ENCODE peak calls at places on chromosomes 5 and 9, in seven cellular contexts. I is sigmoid colon; R is SK-N-SH; B is gastrocnemius medialis; W is CD4-positive, CD25-positive, alpha-beta regulatory T cell; J is left ventricle myocardium inferior; D is pancreas. N is an unnamed sample.

GRCh38 chr9:113876806-113877236 is 712 bp downstream of the ZNF618 start:
- DNase-seq in I (no peak), R (no peak), B (no peak), W (no peak), J (no peak), D (no peak), N (peak; percentile 6)

GRCh38 chr5:149128023-149128875 is 13.0 kb upstream of the ABLIM3 start:
- DNase-seq in I (no peak), R (peak; percentile 67), B (no peak), W (no peak), J (no peak), D (no peak), N (no peak)

GRCh38 chr9:84151236-84151635 is 170.6 kb downstream of the RMI1 start:
- DNase-seq in I (no peak), R (no peak), B (no peak), W (no peak), J (no peak), D (no peak), N (no peak)

GRCh38 chr9:110750272-110750671 is 81.7 kb downstream of the MUSK start:
- DNase-seq in I (peak; percentile 81), R (no peak), B (peak; percentile 70), W (no peak), J (peak; percentile 71), D (no peak), N (no peak)

GRCh38 chr9:132587484-132587858 is 5.1 kb downstream of the BARHL1 start:
- DNase-seq in I (no peak), R (no peak), B (no peak), W (no peak), J (no peak), D (no peak), N (no peak)

GRCh38 chr5:59021837-59022514 is 439.1 kb downstream of the RAB3C start:
- DNase-seq in I (peak; percentile 81), R (no peak), B (peak; percentile 80), W (no peak), J (peak; percentile 36), D (peak; percentile 61), N (no peak)

GRCh38 chr5:30337084-30337573 is 856.4 kb upstream of the CDH6 start:
- DNase-seq in I (no peak), R (no peak), B (no peak), W (no peak), J (no peak), D (no peak), N (no peak)

GRCh38 chr5:5218396-5218795 is 78.3 kb downstream of the ADAMTS16 start:
- DNase-seq in I (no peak), R (no peak), B (no peak), W (no peak), J (no peak), D (no peak), N (no peak)

GRCh38 chr5:61277190-61277589 is 54.9 kb upstream of the ZSWIM6 start:
- DNase-seq in I (no peak), R (no peak), B (no peak), W (no peak), J (no peak), D (no peak), N (no peak)

GRCh38 chr9:110125207-110125751 is 82.7 kb downstream of the C9orf152 start:
- DNase-seq in I (peak; percentile 97), R (no peak), B (peak; percentile 45), W (no peak), J (peak; percentile 86), D (peak; percentile 81), N (no peak)

DNA sequence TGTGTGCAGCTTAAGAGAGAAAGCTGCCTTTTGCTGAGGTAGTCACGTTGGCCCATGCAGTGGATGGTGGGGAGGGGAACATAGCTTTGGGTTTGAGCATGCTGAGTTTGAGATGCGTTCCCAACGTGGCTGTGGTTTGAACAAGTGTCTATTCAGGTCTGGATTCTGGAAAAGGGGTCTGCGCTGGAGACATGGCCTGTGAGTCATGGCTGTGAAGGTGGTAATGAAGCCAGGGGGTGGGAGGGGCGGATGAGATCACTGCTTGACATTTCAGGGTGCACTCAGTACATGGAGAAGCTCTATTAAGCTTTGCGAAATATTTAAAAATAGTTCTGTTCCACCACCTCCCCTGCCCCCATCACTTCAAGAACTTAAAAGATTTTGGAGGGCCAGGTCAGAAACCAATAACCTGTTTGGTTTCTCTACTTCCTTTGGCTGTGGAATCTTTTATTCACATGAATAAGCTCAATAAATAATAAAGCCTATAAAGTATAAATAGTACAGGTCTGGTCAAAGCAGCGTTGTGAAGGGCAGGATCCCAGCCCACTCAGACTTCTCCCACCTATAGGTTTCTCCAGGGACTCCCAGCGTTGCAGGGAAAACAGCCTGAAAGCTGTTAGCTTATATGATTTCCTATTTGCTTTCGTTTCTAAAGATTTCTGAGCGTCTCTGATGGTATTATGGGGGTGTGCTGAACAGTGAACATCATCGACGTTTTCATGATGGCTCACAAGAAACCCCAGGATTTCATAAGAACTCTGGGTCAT is 189.9 kb downstream of the NSG2 start:
- DNase-seq in I (no peak), R (no peak), B (no peak), W (no peak), J (no peak), D (no peak), N (no peak)
- H3K27ac ChIP-seq in I (no peak overlapping the region), R (no peak overlapping the region), B (no peak overlapping the region), W (no peak overlapping the region), J (no peak overlapping the region), D (no peak overlapping the region), N (no peak overlapping the region)

GRCh38 chr9:127897194-127897692 is 2.2 kb downstream of the ST6GALNAC6 start:
- DNase-seq in I (peak; percentile 96), R (peak; percentile 94), B (peak; percentile 93), W (no peak), J (peak; percentile 87), D (peak; percentile 80), N (no peak)
- H3K4me3 ChIP-seq in I (peak overlapping the region; percentile 32), R (no peak overlapping the region), B (peak overlapping the region; percentile 94), W (no peak overlapping the region), J (peak overlapping the region; percentile 99), D (peak overlapping the region; percentile 96), N (no peak overlapping the region)

DNA sequence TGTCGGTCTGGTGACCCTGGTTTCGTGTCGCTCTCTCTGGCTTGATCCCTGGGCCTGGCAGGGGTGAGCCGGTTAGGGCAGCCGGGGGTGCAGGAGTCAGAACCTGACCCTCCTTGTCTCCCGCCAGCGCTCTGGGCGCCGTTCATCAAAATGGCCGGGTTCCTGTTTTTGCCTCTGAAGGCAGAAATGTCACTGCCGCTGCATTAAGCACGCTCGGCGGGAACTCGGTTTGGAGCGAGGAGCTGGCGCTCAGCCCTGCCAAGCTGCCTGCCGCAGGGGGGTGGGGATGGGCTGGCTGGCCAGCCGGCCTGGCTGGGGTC is 63.7 kb downstream of the CXXC5 start:
- DNase-seq in I (peak; percentile 72), R (peak; percentile 78), B (no peak), W (no peak), J (no peak), D (peak; percentile 68), N (no peak)
- H3K27ac ChIP-seq in I (peak overlapping the region; percentile 43), R (no peak overlapping the region), B (no peak overlapping the region), W (no peak overlapping the region), J (peak overlapping the region; percentile 87), D (no peak overlapping the region), N (peak overlapping the region; percentile 42)

GRCh38 chr5:173869316-173869715 is 18.8 kb upstream of the CPEB4 start:
- DNase-seq in I (no peak), R (no peak), B (no peak), W (no peak), J (no peak), D (no peak), N (no peak)

GRCh38 chr5:173867173-173867679 is 20.9 kb upstream of the CPEB4 start:
- DNase-seq in I (no peak), R (no peak), B (no peak), W (no peak), J (no peak), D (no peak), N (no peak)

GRCh38 chr5:173864126-173865075 is 23.7 kb upstream of the CPEB4 start:
- DNase-seq in I (no peak), R (no peak), B (no peak), W (no peak), J (peak; percentile 28), D (no peak), N (no peak)

GRCh38 chr5:173868096-173868879 is 19.9 kb upstream of the CPEB4 start:
- DNase-seq in I (no peak), R (no peak), B (no peak), W (no peak), J (no peak), D (no peak), N (no peak)

DNA sequence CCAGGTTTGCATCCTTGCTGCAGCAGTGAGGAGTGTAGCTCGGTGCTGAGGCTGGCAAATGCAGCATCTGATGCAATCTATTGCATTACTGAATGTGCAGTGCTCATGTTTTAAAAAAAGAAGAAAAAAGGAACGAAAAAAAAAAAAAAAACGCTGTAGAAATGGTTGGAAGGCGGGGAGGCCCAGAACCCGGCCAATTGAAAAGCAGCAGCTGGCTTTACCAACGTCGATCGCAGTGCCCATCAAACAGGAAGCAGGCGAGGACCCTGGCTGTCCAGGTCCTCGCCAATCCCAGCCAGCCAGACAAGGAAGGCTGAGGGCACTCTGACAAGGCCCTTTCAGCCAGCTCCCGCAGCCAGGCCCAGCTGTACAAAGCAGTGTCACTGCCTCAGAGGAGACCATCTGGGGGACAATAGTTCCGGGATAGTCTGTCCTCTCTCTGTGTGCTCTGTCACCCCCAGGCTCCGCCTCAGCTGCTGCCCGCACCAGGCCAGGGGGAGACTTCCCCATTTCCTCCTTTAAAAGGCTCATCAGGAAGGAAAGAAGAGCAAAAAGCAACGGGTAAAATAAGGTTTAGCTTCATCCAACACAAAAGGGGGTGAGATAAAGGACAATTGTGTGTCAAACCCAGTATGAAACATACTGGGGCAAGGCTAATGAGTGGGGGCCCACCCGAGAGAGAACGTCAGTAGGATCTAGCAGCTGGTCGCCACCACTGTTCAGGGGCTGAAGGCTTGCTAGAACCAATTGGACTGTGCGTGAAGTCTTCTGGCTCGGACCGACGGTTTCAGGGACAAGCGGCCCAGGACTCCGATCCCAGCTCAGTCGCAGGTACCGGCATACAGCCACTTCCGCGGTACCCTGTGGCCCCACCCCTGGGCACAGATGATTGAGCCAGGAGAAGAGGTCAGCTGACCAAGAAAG is 21.6 kb upstream of the CPEB4 start:
- DNase-seq in I (peak; percentile 71), R (no peak), B (peak; percentile 27), W (no peak), J (peak; percentile 28), D (no peak), N (no peak)
- H3K4me3 ChIP-seq in I (no peak overlapping the region), R (no peak overlapping the region), B (no peak overlapping the region), W (no peak overlapping the region), J (no peak overlapping the region), D (no peak overlapping the region), N (no peak overlapping the region)

GRCh38 chr9:108562176-108562575 is 293.6 kb downstream of the ACTL7B start:
- DNase-seq in I (no peak), R (no peak), B (no peak), W (no peak), J (no peak), D (no peak), N (no peak)
- H3K27ac ChIP-seq in I (no peak overlapping the region), R (no peak overlapping the region), B (no peak overlapping the region), W (no peak overlapping the region), J (no peak overlapping the region), D (no peak overlapping the region), N (no peak overlapping the region)